ENCODE peak calls at places on chromosome 1, in seven cellular contexts. E is prostate gland, O is GM23338, Y is HCT116, G is K562, C is stomach, K is spleen. M is an unnamed sample.

GRCh38 chr1:40391688-40392145 is 18.2 kb downstream of the SMAP2 start:
- DNase-seq in G (no peak), E (no peak), Y (no peak), C (peak), O (no peak), K (no peak), M (no peak)

GRCh38 chr1:107153033-107153432 is 12.2 kb downstream of the NTNG1 start:
- DNase-seq in K (no peak), Y (no peak), E (no peak), C (no peak), G (no peak), O (peak), M (no peak)

GRCh38 chr1:184825571-184825970 is 70.9 kb upstream of the EDEM3 start:
- DNase-seq in C (no peak), O (no peak), G (no peak), Y (no peak), E (no peak), K (no peak), M (no peak)

GRCh38 chr1:48627467-48627866 is 149.2 kb downstream of the BEND5 start:
- DNase-seq in C (no peak), G (no peak), Y (no peak), E (no peak), O (no peak), K (no peak), M (no peak)

GRCh38 chr1:12034381-12034801 is 15.1 kb downstream of the MIIP start:
- DNase-seq in E (no peak), G (peak), Y (no peak), C (no peak), K (no peak), O (no peak), M (no peak)

GRCh38 chr1:85576642-85577420 is 3.7 kb upstream of the CCN1 start:
- DNase-seq in E (peak), K (peak), C (peak), O (peak), G (peak), Y (peak), M (no peak)

GRCh38 chr1:23369335-23370013 is at the start of gene ZNF436:
- DNase-seq in G (peak), E (peak), K (peak), O (peak), C (peak), Y (no peak), M (peak)

GRCh38 chr1:165666152-165666551 is 32.2 kb downstream of the ALDH9A1 start:
- DNase-seq in O (no peak), Y (no peak), E (no peak), K (no peak), G (no peak), C (no peak), M (no peak)

GRCh38 chr1:2003564-2004131 is at the start of gene CFAP74:
- DNase-seq in E (no peak), Y (peak), G (peak), C (no peak), K (no peak), O (peak), M (no peak)

GRCh38 chr1:165857046-165857801 is 29.8 kb downstream of the UCK2 start:
- DNase-seq in G (no peak), C (no peak), E (no peak), Y (no peak), O (peak), K (no peak), M (no peak)

GRCh38 chr1:19737413-19737812 is 62.3 kb downstream of the TMCO4 start:
- DNase-seq in K (no peak), G (no peak), Y (no peak), E (no peak), O (no peak), C (no peak), M (no peak)

GRCh38 chr1:154730251-154730650 is 122.3 kb upstream of the ADAR start:
- DNase-seq in E (no peak), Y (no peak), C (no peak), G (no peak), O (peak), K (no peak), M (no peak)

GRCh38 chr1:55060133-55060999 is 21.0 kb downstream of the PCSK9 start:
- DNase-seq in G (no peak), K (no peak), Y (no peak), O (no peak), C (no peak), E (no peak), M (no peak)

GRCh38 chr1:42736152-42736551 is 3.9 kb downstream of the CLDN19 start:
- DNase-seq in G (peak), C (peak), E (no peak), K (no peak), Y (no peak), O (peak), M (no peak)

GRCh38 chr1:245091171-245091621 is 63.6 kb upstream of the KIF26B start:
- DNase-seq in Y (no peak), E (no peak), O (no peak), C (no peak), K (no peak), G (no peak), M (no peak)

GRCh38 chr1:59596432-59596831 is 218.3 kb upstream of the HOOK1 start:
- DNase-seq in E (peak), Y (no peak), G (no peak), C (no peak), K (no peak), O (no peak), M (no peak)

GRCh38 chr1:243842978-243843490 is 7.0 kb downstream of the AKT3 start:
- DNase-seq in G (no peak), E (no peak), C (no peak), O (no peak), Y (no peak), K (no peak), M (no peak)

GRCh38 chr1:21439721-21440629 is at the start of gene NBPF3:
- DNase-seq in C (peak), O (peak), E (peak), G (peak), K (peak), Y (peak), M (peak)

GRCh38 chr1:96519851-96520281 is 201.7 kb upstream of the PTBP2 start:
- DNase-seq in E (no peak), G (no peak), C (no peak), K (no peak), O (peak), Y (no peak), M (no peak)

GRCh38 chr1:194256010-194256409 is 1069.6 kb upstream of the B3GALT2 start:
- DNase-seq in G (no peak), E (no peak), K (no peak), C (no peak), O (no peak), Y (no peak), M (no peak)

DNA sequence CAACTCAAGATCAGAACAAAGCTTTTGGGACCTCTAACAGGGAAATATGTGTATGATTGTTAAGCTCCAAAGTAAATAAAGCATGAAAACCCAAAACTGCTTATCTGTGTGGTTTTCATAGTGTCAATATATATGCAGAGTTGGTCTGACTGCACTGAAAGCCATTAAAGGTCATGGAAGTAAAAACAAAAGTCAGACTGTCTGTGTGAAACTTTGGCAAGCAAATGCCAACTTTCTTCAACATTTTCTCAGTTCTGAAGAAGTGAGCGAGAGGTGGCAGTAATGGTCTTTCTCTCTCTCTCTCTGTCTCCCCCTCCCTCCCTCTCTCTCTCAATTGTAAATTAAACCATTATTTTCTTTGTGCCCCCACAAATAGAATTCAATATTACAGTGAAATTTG is 100.1 kb upstream of the S1PR1 start:
- DNase-seq in Y (no peak), G (no peak), C (no peak), K (no peak), O (peak), E (no peak), M (no peak)
- H3K4me3 ChIP-seq in Y (no peak), G (no peak), C (no peak), K (no peak), O (peak), E (no peak), M (peak)

DNA sequence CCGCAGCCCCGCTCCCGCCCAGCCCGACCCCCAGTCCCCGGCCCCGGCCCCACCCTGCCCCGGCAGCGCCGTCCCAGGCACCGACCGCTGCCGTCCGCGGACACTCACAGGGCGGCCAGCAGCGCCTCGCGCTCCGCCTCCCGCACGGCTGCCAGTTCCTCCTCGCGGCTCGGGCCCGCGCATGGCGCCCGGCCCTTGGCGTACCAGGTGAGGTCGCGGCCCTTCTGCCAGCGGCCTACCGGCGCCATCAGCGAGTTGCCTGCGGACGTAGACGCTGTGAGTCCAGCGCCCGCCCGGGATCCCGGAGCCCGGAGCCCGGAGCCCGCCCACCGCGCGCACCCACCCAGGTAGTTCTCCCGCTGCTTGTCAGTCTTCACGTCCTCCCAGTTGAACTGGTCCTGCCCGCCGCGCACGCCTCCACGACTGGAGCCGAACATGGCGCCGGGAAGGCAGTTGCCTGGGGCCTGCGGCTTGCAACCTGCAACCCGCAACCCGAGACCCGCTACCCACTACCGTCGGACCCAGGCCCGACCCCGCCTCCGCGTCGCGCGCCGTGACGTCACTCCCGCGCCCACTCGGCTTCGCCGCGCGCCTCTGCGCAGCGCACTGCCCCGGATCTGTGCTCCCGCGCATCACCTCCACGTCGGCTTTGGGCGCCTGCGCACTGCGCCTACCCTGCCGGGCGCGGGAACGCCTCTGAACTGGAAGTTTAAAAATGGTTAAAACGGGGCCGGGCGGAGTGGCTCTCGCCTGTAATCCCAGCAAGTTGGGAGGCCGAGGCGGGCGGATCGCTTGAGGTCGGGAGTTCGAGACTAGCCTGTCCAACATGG is at the start of gene C1orf35:
- DNase-seq in Y (peak), E (peak), K (peak), G (peak), C (peak), O (peak), M (peak)
- H3K27ac ChIP-seq in Y (peak), E (peak), K (peak), G (peak), C (peak), O (peak), M (peak)

DNA sequence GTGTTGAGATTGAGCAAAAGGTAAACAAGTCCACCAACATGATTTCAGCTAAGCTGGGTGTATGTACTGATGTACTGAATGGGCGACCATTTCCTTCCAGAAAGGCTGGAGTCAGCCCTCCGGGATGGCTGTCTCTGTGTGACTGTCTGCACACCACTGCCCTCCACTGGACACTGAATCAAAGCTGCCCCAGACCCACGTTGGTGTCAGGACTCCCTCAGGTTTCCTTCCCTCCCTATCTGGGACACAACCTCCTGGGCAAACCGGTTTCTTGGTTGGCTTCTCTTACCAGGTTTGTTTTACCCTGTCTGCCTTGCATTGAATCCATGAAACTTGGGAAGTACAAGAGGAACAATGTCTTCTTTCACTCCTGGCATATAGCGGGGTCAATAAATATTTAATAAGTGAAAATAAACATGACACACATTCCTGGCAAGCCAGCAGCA is 5.3 kb upstream of the SRP9 start:
- DNase-seq in C (peak), G (peak), E (peak), Y (peak), O (peak), K (peak), M (no peak)
- TF ChIP-seq POLR2AphosphoS5 in C (peak), G (no peak), E (peak), Y (no peak), O (no peak), K (peak), M (no peak)

GRCh38 chr1:90856608-90857007 is 139.5 kb upstream of the BARHL2 start:
- DNase-seq in C (no peak), O (no peak), E (no peak), Y (no peak), K (no peak), G (no peak), M (no peak)
- H3K4me3 ChIP-seq in C (no peak), O (no peak), E (no peak), Y (no peak), K (no peak), G (no peak), M (no peak)

GRCh38 chr1:16138772-16139221 is 17.1 kb downstream of the EPHA2 start:
- DNase-seq in C (no peak), K (no peak), Y (no peak), G (no peak), E (no peak), O (no peak), M (no peak)

GRCh38 chr1:16137890-16138467 is 17.9 kb downstream of the EPHA2 start:
- DNase-seq in G (no peak), K (no peak), Y (no peak), C (no peak), O (no peak), E (no peak), M (no peak)

GRCh38 chr1:16139473-16139962 is 16.4 kb downstream of the EPHA2 start:
- DNase-seq in E (no peak), O (no peak), C (no peak), Y (no peak), G (no peak), K (no peak), M (no peak)

GRCh38 chr1:16141573-16142336 is 14.1 kb downstream of the EPHA2 start:
- DNase-seq in O (no peak), E (peak), K (no peak), G (no peak), C (no peak), Y (no peak), M (no peak)

DNA sequence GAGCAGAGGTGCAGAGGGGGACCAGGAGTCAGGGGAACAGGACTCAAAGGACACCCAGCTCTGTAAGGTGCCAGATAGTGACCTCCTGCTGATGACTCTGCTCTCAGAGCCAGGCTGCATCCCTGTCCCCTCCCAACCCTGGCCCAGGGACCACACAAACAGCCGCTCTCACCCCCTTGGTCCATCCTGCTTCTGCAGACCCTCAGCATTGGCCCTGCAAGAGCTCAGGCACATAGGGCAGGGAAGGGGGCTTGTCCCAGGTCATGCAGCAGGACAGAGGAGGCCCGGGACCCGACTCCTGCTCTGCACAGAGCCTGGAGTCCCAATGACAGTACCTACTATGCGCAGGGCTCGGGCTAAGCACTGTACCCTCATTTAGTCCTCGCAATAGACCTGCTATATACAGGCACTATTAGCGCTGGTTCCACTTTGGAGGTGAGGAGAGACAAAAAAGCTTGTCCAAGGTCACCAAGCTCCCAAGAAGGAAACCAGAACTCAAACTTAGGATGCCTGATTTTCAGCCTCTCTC is 15.7 kb downstream of the EPHA2 start:
- DNase-seq in E (no peak), G (no peak), K (no peak), O (no peak), C (no peak), Y (no peak), M (no peak)
- H3K27ac ChIP-seq in E (no peak), G (no peak), K (peak), O (no peak), C (peak), Y (peak), M (no peak)

GRCh38 chr1:92960395-92961130 is 699 bp downstream of the DIPK1A start:
- DNase-seq in G (peak), K (peak), Y (peak), O (peak), E (peak), C (peak), M (peak)

GRCh38 chr1:92958203-92958970 is 2.9 kb downstream of the DIPK1A start:
- DNase-seq in O (no peak), G (no peak), K (no peak), C (no peak), Y (no peak), E (no peak), M (no peak)

GRCh38 chr1:92961896-92962752 is 862 bp upstream of the DIPK1A start:
- DNase-seq in E (no peak), K (no peak), G (peak), C (peak), Y (peak), O (peak), M (no peak)

GRCh38 chr1:92965003-92965402 is 3.7 kb upstream of the DIPK1A start:
- DNase-seq in C (no peak), G (no peak), K (no peak), Y (no peak), E (no peak), O (no peak), M (no peak)

DNA sequence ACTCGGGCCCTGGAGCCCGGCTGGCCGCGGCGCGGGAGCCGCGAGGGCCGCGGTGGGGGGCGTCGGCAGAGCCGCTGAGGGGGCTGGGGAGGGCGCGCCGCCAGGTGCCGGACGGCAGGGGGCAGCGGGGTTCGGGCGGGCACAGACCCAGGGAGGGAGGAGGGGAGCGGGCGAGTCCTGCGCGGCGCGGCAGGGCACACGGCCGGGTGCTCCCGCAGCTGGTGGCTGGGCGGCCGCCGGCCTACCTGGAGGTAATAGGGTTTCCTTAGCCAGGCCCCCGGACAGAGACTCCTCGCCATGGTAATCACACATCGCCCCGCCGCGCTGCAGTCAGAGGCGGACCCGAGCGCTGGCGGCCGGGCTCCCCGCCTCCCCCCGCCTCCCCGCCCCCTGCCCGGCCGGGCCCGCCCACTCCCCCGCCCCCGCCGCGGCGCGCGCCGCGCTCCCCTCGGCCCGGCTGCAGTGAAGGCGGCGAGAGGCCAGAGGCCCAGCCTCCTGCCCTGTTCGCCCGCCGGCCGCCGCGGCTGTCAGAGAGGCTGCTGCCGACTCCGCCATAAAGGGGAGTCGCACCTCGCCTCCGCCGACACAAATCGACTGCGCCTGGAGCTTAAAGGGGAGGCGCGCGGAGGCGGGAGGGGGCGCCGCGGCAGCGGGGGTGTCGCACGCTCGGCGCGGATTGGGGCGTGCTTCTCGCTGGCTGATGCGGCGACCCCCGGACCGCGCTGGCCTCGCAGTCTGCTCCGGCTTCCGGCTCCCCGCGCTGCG is at the start of gene DIPK1A:
- DNase-seq in K (peak), O (peak), C (peak), Y (peak), E (peak), G (peak), M (no peak)
- TF ChIP-seq POLR2AphosphoS5 in K (peak), O (peak), C (peak), Y (peak), E (no peak), G (peak), M (peak)

GRCh38 chr1:29124366-29125236 is 898 bp upstream of the TMEM200B start:
- DNase-seq in Y (peak), C (peak), K (peak), G (peak), O (peak), E (no peak), M (no peak)

GRCh38 chr1:29126198-29126597 is 2.5 kb upstream of the TMEM200B start:
- DNase-seq in G (no peak), C (no peak), O (no peak), E (no peak), K (no peak), Y (no peak), M (no peak)

GRCh38 chr1:29123871-29124365 is at the start of gene TMEM200B:
- DNase-seq in O (peak), G (no peak), E (no peak), K (no peak), C (no peak), Y (no peak), M (no peak)

GRCh38 chr1:29122987-29123870 is 474 bp downstream of the TMEM200B start:
- DNase-seq in C (no peak), E (no peak), O (peak), G (no peak), Y (no peak), K (no peak), M (no peak)

GRCh38 chr1:29125237-29125641 is 1.5 kb upstream of the TMEM200B start:
- DNase-seq in Y (no peak), G (no peak), E (no peak), C (no peak), O (no peak), K (no peak), M (no peak)
- H3K4me3 ChIP-seq in Y (peak), G (peak), E (peak), C (peak), O (peak), K (peak), M (peak)

GRCh38 chr1:162859210-162859609 is 1.8 kb downstream of the CCDC190 start:
- DNase-seq in C (no peak), O (no peak), Y (no peak), G (no peak), E (no peak), K (no peak), M (no peak)

GRCh38 chr1:162855461-162856150 is 5.4 kb downstream of the CCDC190 start:
- DNase-seq in K (no peak), O (no peak), G (no peak), C (no peak), E (no peak), Y (no peak), M (no peak)

GRCh38 chr1:162861101-162861500 is at the start of gene CCDC190:
- DNase-seq in K (no peak), G (no peak), O (peak), C (no peak), E (no peak), Y (no peak), M (no peak)

GRCh38 chr1:162856260-162856659 is 4.7 kb downstream of the CCDC190 start:
- DNase-seq in K (no peak), Y (peak), G (no peak), E (no peak), C (no peak), O (no peak), M (no peak)

GRCh38 chr1:162857850-162858249 is 3.1 kb downstream of the CCDC190 start:
- DNase-seq in O (no peak), Y (no peak), K (no peak), E (no peak), C (no peak), G (no peak), M (no peak)
- H3K27ac ChIP-seq in O (no peak), Y (no peak), K (no peak), E (no peak), C (no peak), G (no peak), M (no peak)

GRCh38 chr1:119647734-119648619 is at the start of gene ZNF697:
- DNase-seq in G (peak), Y (peak), C (peak), O (peak), K (peak), E (peak), M (peak)
- TF ChIP-seq POLR2AphosphoS5 in G (peak), Y (peak), C (peak), O (peak), K (peak), E (peak), M (peak)

M was measured in SK-N-MC.